ENCODE peak calls at places on chromosome 4, in eight cellular contexts. D, B, Y, C, P, Z, T and W are unnamed samples.

GRCh38 chr4:58871509-58871908 is 1761.3 kb upstream of the IGFBP7 start:
- DNase-seq in D (no peak), B (no peak), Y (no peak), C (no peak), P (no peak), Z (no peak), T (no peak), W (no peak)

GRCh38 chr4:13483142-13484044 is 747 bp downstream of the RAB28 start:
- DNase-seq in D (peak), B (peak), Y (peak), C (peak), P (peak), Z (peak), T (peak), W (peak)

GRCh38 chr4:123849495-123849894 is 452.9 kb downstream of the SPRY1 start:
- DNase-seq in D (no peak), B (no peak), Y (no peak), C (no peak), P (no peak), Z (no peak), T (no peak), W (no peak)

GRCh38 chr4:39609454-39609911 is 29.2 kb downstream of the SMIM14 start:
- DNase-seq in D (no peak), B (no peak), Y (no peak), C (no peak), P (no peak), Z (peak), T (no peak), W (no peak)

GRCh38 chr4:8559524-8560264 is 20.5 kb upstream of the GPR78 start:
- DNase-seq in D (no peak), B (no peak), Y (no peak), C (no peak), P (no peak), Z (no peak), T (no peak), W (no peak)

GRCh38 chr4:148022975-148023374 is 291.1 kb downstream of the ARHGAP10 start:
- DNase-seq in D (no peak), B (no peak), Y (no peak), C (no peak), P (no peak), Z (no peak), T (no peak), W (no peak)

GRCh38 chr4:110201502-110201901 is 3.1 kb upstream of the ELOVL6 start:
- DNase-seq in D (no peak), B (no peak), Y (no peak), C (no peak), P (peak), Z (no peak), T (no peak), W (no peak)

GRCh38 chr4:1216869-1217294 is 32.0 kb downstream of the CTBP1 start:
- DNase-seq in D (peak), B (no peak), Y (peak), C (no peak), P (no peak), Z (peak), T (no peak), W (peak)

GRCh38 chr4:157896726-157897125 is 276.1 kb downstream of the GASK1B start:
- DNase-seq in D (no peak), B (no peak), Y (no peak), C (no peak), P (no peak), Z (no peak), T (no peak), W (no peak)

DNA sequence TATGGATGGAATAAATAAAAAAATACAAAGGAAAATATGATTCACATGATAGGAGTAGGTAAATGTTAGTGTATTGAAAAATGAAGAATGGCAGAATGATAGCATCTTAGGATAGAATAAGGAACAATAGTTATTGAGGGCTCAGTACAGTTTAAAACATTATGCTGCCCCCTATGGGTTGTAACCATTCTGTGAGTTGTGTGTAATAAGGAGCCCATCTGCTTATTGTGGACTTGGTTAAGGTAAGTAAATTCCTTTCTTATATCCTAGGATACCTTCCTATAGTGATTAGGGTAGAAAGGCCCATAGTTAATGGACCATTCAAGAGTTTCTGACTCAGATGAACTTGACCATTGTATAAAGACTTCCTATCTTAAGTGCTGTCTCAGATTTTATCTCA is 195.8 kb downstream of the PDHA2 start:
- DNase-seq in D (no peak), B (no peak), Y (no peak), C (no peak), P (peak), Z (no peak), T (peak), W (no peak)
- TF ChIP-seq CTCF in D (peak), B (peak), Y (no peak), C (no peak), P (peak), Z (no peak), T (peak), W (peak)

GRCh38 chr4:48792348-48793006 is 12.4 kb upstream of the FRYL start:
- DNase-seq in D (no peak), B (no peak), Y (no peak), C (no peak), P (peak), Z (no peak), T (no peak), W (no peak)
- TF ChIP-seq CTCF in D (no peak), B (no peak), Y (no peak), C (no peak), P (no peak), Z (no peak), T (no peak), W (no peak)

GRCh38 chr4:171279131-171279530 is 534.1 kb upstream of the GALNTL6 start:
- DNase-seq in D (no peak), B (no peak), Y (no peak), C (no peak), P (no peak), Z (no peak), T (no peak), W (no peak)

DNA sequence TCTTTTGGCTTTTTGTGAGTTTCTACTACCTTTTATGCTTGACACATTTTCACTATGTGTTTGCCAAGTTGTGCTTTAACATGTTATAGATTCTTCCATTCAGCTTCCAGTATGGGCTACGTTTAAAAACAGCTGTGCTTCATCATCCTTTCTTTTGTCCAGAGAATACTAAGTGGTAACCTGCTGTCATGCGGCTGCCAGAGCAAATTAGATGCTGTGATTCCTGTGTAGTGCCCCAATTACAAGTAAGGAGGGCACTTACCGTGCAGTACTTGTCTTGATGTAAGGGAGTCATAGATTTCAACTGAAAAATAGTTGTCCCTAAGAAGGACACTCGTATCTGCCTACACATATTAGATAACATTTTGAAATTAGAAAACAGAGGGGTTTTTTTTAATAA is 531.8 kb upstream of the GALNTL6 start:
- DNase-seq in D (no peak), B (no peak), Y (no peak), C (no peak), P (no peak), Z (no peak), T (no peak), W (no peak)
- TF ChIP-seq CTCF in D (no peak), B (no peak), Y (no peak), C (no peak), P (no peak), Z (no peak), T (no peak), W (no peak)

DNA sequence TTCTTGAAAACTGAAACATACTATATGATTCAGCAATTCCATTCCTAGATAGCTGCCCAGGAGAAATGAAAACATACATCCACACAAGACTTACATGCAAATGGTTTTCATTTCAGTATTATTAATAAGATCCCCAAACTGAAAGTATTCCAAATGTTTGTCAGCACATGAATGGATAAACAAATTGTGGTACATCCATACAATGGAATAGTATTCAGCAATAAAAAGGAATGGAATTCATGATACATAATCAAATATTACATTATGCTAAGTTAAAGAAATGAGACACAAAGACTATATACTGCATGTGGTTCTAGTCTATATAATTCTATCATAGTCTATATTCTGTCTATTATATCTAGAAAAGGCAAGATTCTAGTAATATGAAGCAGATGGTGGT is 152.4 kb upstream of the KIT start:
- DNase-seq in D (no peak), B (no peak), Y (no peak), C (no peak), P (no peak), Z (no peak), T (no peak), W (no peak)
- TF ChIP-seq CTCF in D (no peak), B (no peak), Y (no peak), C (no peak), P (no peak), Z (no peak), T (no peak), W (no peak)

DNA sequence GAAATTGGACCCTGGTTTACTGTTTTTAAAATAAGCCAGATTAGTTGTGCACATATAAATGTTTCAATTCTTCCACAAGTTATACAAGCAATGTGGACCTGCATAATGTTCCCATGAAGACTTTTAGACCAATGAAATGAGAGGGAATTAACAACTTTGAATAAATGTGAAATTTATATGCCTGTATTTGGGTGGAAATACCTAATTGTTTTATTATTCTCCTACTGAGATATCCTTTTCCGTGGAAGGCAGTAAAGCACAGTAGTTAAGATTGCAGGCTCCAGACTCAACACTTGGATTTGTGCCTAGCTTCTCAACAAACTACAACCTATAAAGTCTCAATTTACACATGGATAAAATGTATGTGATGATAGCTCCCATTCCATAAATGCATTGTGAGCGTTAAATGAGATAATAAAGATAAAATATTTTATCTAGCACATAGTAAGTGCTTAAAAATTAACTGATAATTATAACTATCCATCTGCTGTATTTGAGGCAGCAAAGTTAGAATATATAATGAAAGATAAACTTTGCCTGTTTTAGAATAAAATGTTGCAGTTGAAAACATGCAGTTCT is 857.8 kb downstream of the CENPC start:
- DNase-seq in D (no peak), B (no peak), Y (no peak), C (no peak), P (no peak), Z (no peak), T (no peak), W (no peak)
- TF ChIP-seq CTCF in D (no peak), B (no peak), Y (no peak), C (no peak), P (no peak), Z (no peak), T (no peak), W (no peak)